ENCODE peak calls at places on chromosomes 5 and 9, in nine cellular contexts. One of them, this sample, is unnamed. For H3K9me3 and H3K36me3, the result is how much of the 10 kb centered on the place peaks cover.

GRCh38 chr5:50711280-50711679 is 44.8 kb downstream of the PARP8 start:
- DNase-seq in SJSA1: no peak
- DNase-seq in BE2C: no peak
- DNase-seq in mucosa of descending colon: peak
- DNase-seq in K562: no peak
- DNase-seq in Karpas-422: peak
- DNase-seq in mammary epithelial cell: no peak
- DNase-seq in neuronal stem cell: no peak
- DNase-seq in gastrocnemius medialis: peak
- DNase-seq in this sample: no peak

GRCh38 chr5:169374761-169375160 is 73.8 kb upstream of the SLIT3 start:
- DNase-seq in SJSA1: peak
- DNase-seq in BE2C: peak
- DNase-seq in mucosa of descending colon: no peak
- DNase-seq in K562: no peak
- DNase-seq in Karpas-422: no peak
- DNase-seq in mammary epithelial cell: peak
- DNase-seq in neuronal stem cell: no peak
- DNase-seq in gastrocnemius medialis: no peak
- DNase-seq in this sample: no peak

GRCh38 chr9:21710792-21711191 is 91.6 kb upstream of the MTAP start:
- DNase-seq in SJSA1: no peak
- DNase-seq in BE2C: no peak
- DNase-seq in mucosa of descending colon: no peak
- DNase-seq in K562: no peak
- DNase-seq in Karpas-422: no peak
- DNase-seq in mammary epithelial cell: peak
- DNase-seq in neuronal stem cell: no peak
- DNase-seq in gastrocnemius medialis: no peak
- DNase-seq in this sample: no peak

GRCh38 chr9:80061940-80062339 is 490.2 kb downstream of the TLE4 start:
- DNase-seq in SJSA1: peak
- DNase-seq in BE2C: no peak
- DNase-seq in mucosa of descending colon: no peak
- DNase-seq in K562: no peak
- DNase-seq in Karpas-422: no peak
- DNase-seq in mammary epithelial cell: peak
- DNase-seq in neuronal stem cell: no peak
- DNase-seq in gastrocnemius medialis: peak
- DNase-seq in this sample: no peak

GRCh38 chr5:82096249-82096648 is 124.4 kb downstream of the ATG10 start:
- DNase-seq in SJSA1: no peak
- DNase-seq in BE2C: no peak
- DNase-seq in mucosa of descending colon: no peak
- DNase-seq in K562: no peak
- DNase-seq in Karpas-422: no peak
- DNase-seq in mammary epithelial cell: no peak
- DNase-seq in neuronal stem cell: no peak
- DNase-seq in gastrocnemius medialis: no peak
- DNase-seq in this sample: no peak

GRCh38 chr5:55004728-55005127 is 19.3 kb upstream of the GZMK start:
- DNase-seq in SJSA1: no peak
- DNase-seq in BE2C: no peak
- DNase-seq in mucosa of descending colon: no peak
- DNase-seq in K562: no peak
- DNase-seq in Karpas-422: no peak
- DNase-seq in mammary epithelial cell: peak
- DNase-seq in neuronal stem cell: no peak
- DNase-seq in gastrocnemius medialis: no peak
- DNase-seq in this sample: no peak

GRCh38 chr9:86983260-86984255 is 36.3 kb upstream of the GAS1 start:
- DNase-seq in SJSA1: no peak
- DNase-seq in BE2C: no peak
- DNase-seq in mucosa of descending colon: no peak
- DNase-seq in K562: no peak
- DNase-seq in Karpas-422: no peak
- DNase-seq in mammary epithelial cell: peak
- DNase-seq in neuronal stem cell: no peak
- DNase-seq in gastrocnemius medialis: peak
- DNase-seq in this sample: peak

GRCh38 chr5:54743997-54744788 is 226.6 kb downstream of the SNX18 start:
- DNase-seq in SJSA1: peak
- DNase-seq in BE2C: no peak
- DNase-seq in mucosa of descending colon: peak
- DNase-seq in K562: peak
- DNase-seq in Karpas-422: no peak
- DNase-seq in mammary epithelial cell: peak
- DNase-seq in neuronal stem cell: no peak
- DNase-seq in gastrocnemius medialis: no peak
- DNase-seq in this sample: no peak

GRCh38 chr5:67334383-67334782 is 137.8 kb upstream of the CD180 start:
- DNase-seq in SJSA1: no peak
- DNase-seq in BE2C: no peak
- DNase-seq in mucosa of descending colon: no peak
- DNase-seq in K562: no peak
- DNase-seq in Karpas-422: no peak
- DNase-seq in mammary epithelial cell: no peak
- DNase-seq in neuronal stem cell: no peak
- DNase-seq in gastrocnemius medialis: no peak
- DNase-seq in this sample: no peak

GRCh38 chr5:76402251-76402879 is 720 bp upstream of the IQGAP2 start:
- DNase-seq in SJSA1: no peak
- DNase-seq in BE2C: no peak
- DNase-seq in mucosa of descending colon: peak
- DNase-seq in K562: peak
- DNase-seq in Karpas-422: no peak
- DNase-seq in mammary epithelial cell: no peak
- DNase-seq in neuronal stem cell: peak
- DNase-seq in gastrocnemius medialis: peak
- DNase-seq in this sample: no peak

GRCh38 chr5:54234304-54234938 is 76.0 kb downstream of the ARL15 start:
- DNase-seq in SJSA1: no peak
- DNase-seq in BE2C: no peak
- DNase-seq in mucosa of descending colon: no peak
- DNase-seq in K562: no peak
- DNase-seq in Karpas-422: peak
- DNase-seq in mammary epithelial cell: peak
- DNase-seq in neuronal stem cell: no peak
- DNase-seq in gastrocnemius medialis: no peak
- DNase-seq in this sample: no peak

GRCh38 chr5:73312146-73312871 is 136.3 kb downstream of the FOXD1 start:
- DNase-seq in SJSA1: peak
- DNase-seq in BE2C: no peak
- DNase-seq in mucosa of descending colon: no peak
- DNase-seq in K562: peak
- DNase-seq in Karpas-422: peak
- DNase-seq in mammary epithelial cell: no peak
- DNase-seq in neuronal stem cell: no peak
- DNase-seq in gastrocnemius medialis: no peak
- DNase-seq in this sample: no peak

GRCh38 chr9:17531642-17532254 is 47.1 kb upstream of the SH3GL2 start:
- DNase-seq in SJSA1: no peak
- DNase-seq in BE2C: peak
- DNase-seq in mucosa of descending colon: no peak
- DNase-seq in K562: peak
- DNase-seq in Karpas-422: peak
- DNase-seq in mammary epithelial cell: peak
- DNase-seq in neuronal stem cell: peak
- DNase-seq in gastrocnemius medialis: no peak
- DNase-seq in this sample: no peak

GRCh38 chr9:113913426-113914195 is 37.5 kb downstream of the ZNF618 start:
- DNase-seq in SJSA1: no peak
- DNase-seq in BE2C: no peak
- DNase-seq in mucosa of descending colon: no peak
- DNase-seq in K562: no peak
- DNase-seq in Karpas-422: no peak
- DNase-seq in mammary epithelial cell: no peak
- DNase-seq in neuronal stem cell: no peak
- DNase-seq in gastrocnemius medialis: peak
- DNase-seq in this sample: peak

GRCh38 chr5:112201141-112201540 is 217.9 kb downstream of the EPB41L4A start:
- DNase-seq in SJSA1: no peak
- DNase-seq in BE2C: no peak
- DNase-seq in mucosa of descending colon: no peak
- DNase-seq in K562: no peak
- DNase-seq in Karpas-422: no peak
- DNase-seq in mammary epithelial cell: no peak
- DNase-seq in neuronal stem cell: no peak
- DNase-seq in gastrocnemius medialis: no peak
- DNase-seq in this sample: no peak

GRCh38 chr5:100252040-100252439 is 283.1 kb upstream of the FAM174A start:
- DNase-seq in SJSA1: no peak
- DNase-seq in BE2C: no peak
- DNase-seq in mucosa of descending colon: no peak
- DNase-seq in K562: no peak
- DNase-seq in Karpas-422: no peak
- DNase-seq in mammary epithelial cell: no peak
- DNase-seq in neuronal stem cell: no peak
- DNase-seq in gastrocnemius medialis: no peak
- DNase-seq in this sample: no peak

GRCh38 chr5:96816430-96816939 is 8.7 kb upstream of the ERAP1 start:
- DNase-seq in SJSA1: no peak
- DNase-seq in BE2C: no peak
- DNase-seq in mucosa of descending colon: no peak
- DNase-seq in K562: no peak
- DNase-seq in Karpas-422: peak
- DNase-seq in mammary epithelial cell: no peak
- DNase-seq in neuronal stem cell: no peak
- DNase-seq in gastrocnemius medialis: no peak
- DNase-seq in this sample: no peak

DNA sequence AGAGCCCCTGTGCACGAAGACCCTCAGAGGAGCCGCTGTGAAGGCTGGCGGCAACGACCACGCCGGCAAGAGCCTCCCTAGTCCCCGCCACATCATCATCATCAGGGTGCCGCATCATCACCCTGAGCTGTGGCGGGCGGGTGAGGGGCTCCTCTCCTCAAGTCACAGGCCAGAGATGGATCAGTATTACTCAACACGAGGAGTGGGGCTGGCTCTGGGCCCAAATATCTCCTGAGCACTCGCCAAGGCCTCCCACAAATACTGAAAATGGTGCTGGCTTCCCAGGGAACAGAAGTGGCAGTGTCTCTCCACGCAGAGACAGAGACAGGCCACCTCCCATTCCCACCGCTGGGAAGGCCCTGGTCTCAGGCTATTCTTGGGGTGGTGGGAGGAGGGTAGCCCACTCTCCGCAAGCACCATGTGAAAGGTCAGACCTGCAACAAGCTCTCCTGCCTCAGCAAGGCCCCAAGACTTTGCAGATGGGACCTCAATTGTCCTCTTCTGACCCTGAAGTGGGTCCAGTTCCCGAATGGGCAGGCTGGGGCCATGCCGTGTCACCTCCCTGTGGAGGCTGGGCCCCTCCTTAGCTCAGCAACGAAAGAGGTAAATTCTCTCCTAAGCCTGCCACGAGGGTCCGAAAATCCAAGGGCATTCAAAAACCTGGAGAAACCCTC is 39.3 kb upstream of the ZNF354A start:
- DNase-seq in SJSA1: no peak
- DNase-seq in BE2C: no peak
- DNase-seq in mucosa of descending colon: no peak
- DNase-seq in K562: no peak
- DNase-seq in Karpas-422: no peak
- DNase-seq in mammary epithelial cell: no peak
- DNase-seq in neuronal stem cell: no peak
- DNase-seq in gastrocnemius medialis: no peak
- DNase-seq in this sample: no peak
- H3K9me3 ChIP-seq in SJSA1: half or more
- H3K9me3 ChIP-seq in BE2C: under half
- H3K9me3 ChIP-seq in mucosa of descending colon: under half
- H3K9me3 ChIP-seq in K562: under half
- H3K9me3 ChIP-seq in Karpas-422: under half
- H3K9me3 ChIP-seq in mammary epithelial cell: under half
- H3K9me3 ChIP-seq in neuronal stem cell: under half
- H3K9me3 ChIP-seq in gastrocnemius medialis: under half
- H3K9me3 ChIP-seq in this sample: under half

DNA sequence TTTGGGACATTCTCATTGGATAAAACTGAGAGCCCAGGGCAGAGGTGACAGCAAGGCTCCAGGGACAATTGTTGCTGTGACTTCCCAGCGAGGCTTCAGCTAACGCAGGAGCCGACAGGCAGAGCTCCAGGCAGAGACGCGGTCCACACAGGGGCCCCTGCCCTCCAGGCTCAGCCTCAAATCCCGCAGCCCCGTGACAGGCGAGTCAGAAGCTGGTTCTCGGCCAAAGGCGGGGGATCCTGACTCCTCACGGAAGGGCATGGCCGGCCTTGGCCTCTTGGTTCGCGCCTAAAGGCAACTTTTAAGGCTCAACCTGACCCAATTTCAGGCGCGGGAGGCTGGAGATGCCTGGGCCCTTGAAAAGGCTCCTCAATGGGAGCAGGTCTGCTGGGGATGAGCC is 21.3 kb downstream of the SLC12A7 start:
- DNase-seq in SJSA1: no peak
- DNase-seq in BE2C: no peak
- DNase-seq in mucosa of descending colon: peak
- DNase-seq in K562: no peak
- DNase-seq in Karpas-422: no peak
- DNase-seq in mammary epithelial cell: no peak
- DNase-seq in neuronal stem cell: no peak
- DNase-seq in gastrocnemius medialis: no peak
- DNase-seq in this sample: no peak
- H3K4me3 ChIP-seq in SJSA1: no peak
- H3K4me3 ChIP-seq in BE2C: no peak
- H3K4me3 ChIP-seq in mucosa of descending colon: no peak
- H3K4me3 ChIP-seq in K562: no peak
- H3K4me3 ChIP-seq in Karpas-422: no peak
- H3K4me3 ChIP-seq in mammary epithelial cell: no peak
- H3K4me3 ChIP-seq in neuronal stem cell: no peak
- H3K4me3 ChIP-seq in gastrocnemius medialis: no peak
- H3K4me3 ChIP-seq in this sample: no peak

GRCh38 chr9:137605146-137606004 is at the start of gene ARRDC1:
- DNase-seq in SJSA1: peak
- DNase-seq in BE2C: peak
- DNase-seq in mucosa of descending colon: peak
- DNase-seq in K562: peak
- DNase-seq in Karpas-422: peak
- DNase-seq in mammary epithelial cell: peak
- DNase-seq in neuronal stem cell: peak
- DNase-seq in gastrocnemius medialis: peak
- DNase-seq in this sample: peak
- H3K36me3 ChIP-seq in SJSA1: under half
- H3K36me3 ChIP-seq in BE2C: under half
- H3K36me3 ChIP-seq in mucosa of descending colon: under half
- H3K36me3 ChIP-seq in K562: under half
- H3K36me3 ChIP-seq in Karpas-422: under half
- H3K36me3 ChIP-seq in mammary epithelial cell: under half
- H3K36me3 ChIP-seq in neuronal stem cell: under half
- H3K36me3 ChIP-seq in gastrocnemius medialis: under half
- H3K36me3 ChIP-seq in this sample: under half

DNA sequence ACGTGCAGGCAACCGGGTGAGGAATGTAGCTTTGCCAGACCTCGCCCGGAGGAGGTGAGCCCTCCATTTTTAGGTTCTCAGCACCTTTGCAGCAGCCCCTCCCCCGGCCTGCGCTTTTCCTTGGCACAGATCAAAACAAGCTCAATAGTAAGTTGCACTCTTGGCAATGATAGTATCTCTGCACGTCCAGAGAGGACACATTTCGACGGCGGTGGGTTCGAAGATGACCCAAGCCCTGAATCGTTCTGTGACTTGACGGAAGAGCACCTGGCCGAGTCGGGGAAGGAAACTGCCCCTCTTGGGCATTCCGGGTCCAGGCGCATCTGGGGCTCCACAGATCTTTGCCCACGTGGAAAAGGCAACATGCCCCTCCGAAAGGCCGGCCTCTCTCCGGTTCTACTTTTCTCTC is 904 bp downstream of the GDNF start:
- DNase-seq in SJSA1: no peak
- DNase-seq in BE2C: no peak
- DNase-seq in mucosa of descending colon: no peak
- DNase-seq in K562: no peak
- DNase-seq in Karpas-422: no peak
- DNase-seq in mammary epithelial cell: no peak
- DNase-seq in neuronal stem cell: no peak
- DNase-seq in gastrocnemius medialis: no peak
- DNase-seq in this sample: no peak
- H3K9me3 ChIP-seq in SJSA1: under half
- H3K9me3 ChIP-seq in BE2C: under half
- H3K9me3 ChIP-seq in mucosa of descending colon: under half
- H3K9me3 ChIP-seq in K562: under half
- H3K9me3 ChIP-seq in Karpas-422: under half
- H3K9me3 ChIP-seq in mammary epithelial cell: under half
- H3K9me3 ChIP-seq in neuronal stem cell: under half
- H3K9me3 ChIP-seq in gastrocnemius medialis: under half
- H3K9me3 ChIP-seq in this sample: under half

This sample was measured in right atrium auricular region.